ENCODE peak calls at places on chromosomes 12 and 14, in four cellular contexts. D is iPS DF 19.7, R is RPMI8226, Q is transverse colon. I is an unnamed sample.

GRCh38 chr12:40149673-40150260 is 43.9 kb upstream of the SLC2A13 start:
- DNase-seq in D (no peak), R (no peak), Q (no peak), I (no peak)

GRCh38 chr12:96308881-96309280 is 91.4 kb downstream of the CDK17 start:
- DNase-seq in D (no peak), R (no peak), Q (no peak), I (no peak)

GRCh38 chr12:132282031-132282949 is 47.1 kb downstream of the GALNT9 start:
- DNase-seq in D (no peak), R (no peak), Q (no peak), I (no peak)

GRCh38 chr12:119171266-119171665 is 7.5 kb upstream of the HSPB8 start:
- DNase-seq in D (no peak), R (no peak), Q (no peak), I (no peak)

GRCh38 chr14:32249780-32250179 is 46.7 kb upstream of the RNU6-8 start:
- DNase-seq in D (no peak), R (no peak), Q (no peak), I (no peak)

GRCh38 chr12:2268478-2269286 is 215.9 kb downstream of the CACNA1C start:
- DNase-seq in D (no peak), R (no peak), Q (no peak), I (no peak)

GRCh38 chr14:29671034-29671433 is 256.6 kb downstream of the PRKD1 start:
- DNase-seq in D (no peak), R (no peak), Q (no peak), I (no peak)

GRCh38 chr12:120625557-120626419 is 14.6 kb upstream of the CABP1 start:
- DNase-seq in D (no peak), R (no peak), Q (no peak), I (no peak)

GRCh38 chr12:78088391-78088832 is 257.7 kb downstream of the NAV3 start:
- DNase-seq in D (no peak), R (no peak), Q (no peak), I (no peak)

GRCh38 chr14:105863296-105864108 is 337.1 kb downstream of the TMEM121 start:
- DNase-seq in D (no peak), R (no peak), Q (peak), I (peak)

GRCh38 chr12:99605-100004 is 33.0 kb downstream of the IQSEC3 start:
- DNase-seq in D (no peak), R (no peak), Q (no peak), I (no peak)

GRCh38 chr14:56487761-56488160 is 91.8 kb upstream of the TMEM260 start:
- DNase-seq in D (no peak), R (no peak), Q (no peak), I (no peak)

GRCh38 chr12:118326971-118327370 is 45.7 kb downstream of the TAOK3 start:
- DNase-seq in D (no peak), R (no peak), Q (no peak), I (no peak)

GRCh38 chr14:76715102-76715926 is 46.0 kb upstream of the VASH1 start:
- DNase-seq in D (no peak), R (no peak), Q (no peak), I (no peak)

GRCh38 chr12:79252358-79253075 is 387.9 kb downstream of the SYT1 start:
- DNase-seq in D (no peak), R (peak), Q (no peak), I (no peak)

GRCh38 chr12:52081263-52081733 is 1.8 kb downstream of the SMIM41 start:
- DNase-seq in D (no peak), R (peak), Q (no peak), I (no peak)

GRCh38 chr12:51521554-51522276 is 69.3 kb upstream of the SCN8A start:
- DNase-seq in D (no peak), R (peak), Q (no peak), I (no peak)

GRCh38 chr12:108173892-108174291 is 44.8 kb downstream of the WSCD2 start:
- DNase-seq in D (no peak), R (no peak), Q (no peak), I (no peak)

GRCh38 chr12:3995276-3995675 is 122.1 kb upstream of the PARP11 start:
- DNase-seq in D (no peak), R (no peak), Q (no peak), I (no peak)

GRCh38 chr14:61555056-61555838 is 140.1 kb upstream of the HIF1A start:
- DNase-seq in D (no peak), R (no peak), Q (no peak), I (no peak)

GRCh38 chr14:106877527-106877926 is 1351.1 kb downstream of the TMEM121 start:
- DNase-seq in D (no peak), R (no peak), Q (no peak), I (no peak)

GRCh38 chr14:65134651-65135579 is 32.6 kb upstream of the MAX start:
- DNase-seq in D (no peak), R (peak), Q (peak), I (no peak)

GRCh38 chr14:103735022-103735421 is 19.4 kb downstream of the ZFYVE21 start:
- DNase-seq in D (no peak), R (no peak), Q (no peak), I (no peak)

I was measured in CD8-positive, alpha-beta memory T cell.